ENCODE peak calls at places on chromosomes 7 and 10, in eight cellular contexts. One of them, this sample, is unnamed.

GRCh38 chr10:70284542-70285150 is 842 bp upstream of the NPFFR1 start:
- DNase-seq in endothelial cell of umbilical vein: no peak
- DNase-seq in GM23338: no peak
- DNase-seq in HCT116: no peak
- DNase-seq in H1: no peak
- DNase-seq in K562: no peak
- DNase-seq in HepG2: no peak
- DNase-seq in GM12878: no peak
- DNase-seq in this sample: no peak

GRCh38 chr7:32347244-32347828 is 142.8 kb downstream of the LSM5 start:
- DNase-seq in endothelial cell of umbilical vein: peak
- DNase-seq in GM23338: peak
- DNase-seq in HCT116: peak
- DNase-seq in H1: no peak
- DNase-seq in K562: peak
- DNase-seq in HepG2: peak
- DNase-seq in GM12878: no peak
- DNase-seq in this sample: peak

GRCh38 chr10:28595618-28596017 is 62.7 kb downstream of the WAC start:
- DNase-seq in endothelial cell of umbilical vein: no peak
- DNase-seq in GM23338: no peak
- DNase-seq in HCT116: no peak
- DNase-seq in H1: no peak
- DNase-seq in K562: no peak
- DNase-seq in HepG2: no peak
- DNase-seq in GM12878: no peak
- DNase-seq in this sample: no peak

GRCh38 chr10:4429538-4429937 is 396.5 kb upstream of the AKR1E2 start:
- DNase-seq in endothelial cell of umbilical vein: no peak
- DNase-seq in GM23338: no peak
- DNase-seq in HCT116: no peak
- DNase-seq in H1: no peak
- DNase-seq in K562: no peak
- DNase-seq in HepG2: no peak
- DNase-seq in GM12878: no peak
- DNase-seq in this sample: no peak

GRCh38 chr7:96174812-96175211 is 147.1 kb downstream of the SLC25A13 start:
- DNase-seq in endothelial cell of umbilical vein: no peak
- DNase-seq in GM23338: peak
- DNase-seq in HCT116: no peak
- DNase-seq in H1: no peak
- DNase-seq in K562: no peak
- DNase-seq in HepG2: peak
- DNase-seq in GM12878: no peak
- DNase-seq in this sample: no peak

GRCh38 chr10:33666686-33667480 is 332.4 kb upstream of the NRP1 start:
- DNase-seq in endothelial cell of umbilical vein: no peak
- DNase-seq in GM23338: no peak
- DNase-seq in HCT116: no peak
- DNase-seq in H1: no peak
- DNase-seq in K562: no peak
- DNase-seq in HepG2: no peak
- DNase-seq in GM12878: no peak
- DNase-seq in this sample: no peak

GRCh38 chr7:151038951-151039849 is 9.1 kb upstream of the ASIC3 start:
- DNase-seq in endothelial cell of umbilical vein: peak
- DNase-seq in GM23338: no peak
- DNase-seq in HCT116: no peak
- DNase-seq in H1: no peak
- DNase-seq in K562: peak
- DNase-seq in HepG2: peak
- DNase-seq in GM12878: no peak
- DNase-seq in this sample: no peak

GRCh38 chr7:141649865-141650499 is 52.0 kb downstream of the DENND11 start:
- DNase-seq in endothelial cell of umbilical vein: peak
- DNase-seq in GM23338: peak
- DNase-seq in HCT116: peak
- DNase-seq in H1: peak
- DNase-seq in K562: peak
- DNase-seq in HepG2: peak
- DNase-seq in GM12878: peak
- DNase-seq in this sample: peak

GRCh38 chr7:100583132-100584045 is 2.5 kb downstream of the LRCH4 start:
- DNase-seq in endothelial cell of umbilical vein: peak
- DNase-seq in GM23338: peak
- DNase-seq in HCT116: no peak
- DNase-seq in H1: no peak
- DNase-seq in K562: no peak
- DNase-seq in HepG2: no peak
- DNase-seq in GM12878: peak
- DNase-seq in this sample: no peak

GRCh38 chr7:45180084-45180986 is 22.7 kb downstream of the RAMP3 start:
- DNase-seq in endothelial cell of umbilical vein: no peak
- DNase-seq in GM23338: no peak
- DNase-seq in HCT116: no peak
- DNase-seq in H1: no peak
- DNase-seq in K562: no peak
- DNase-seq in HepG2: no peak
- DNase-seq in GM12878: no peak
- DNase-seq in this sample: no peak

GRCh38 chr7:46975493-46975892 is 606.4 kb downstream of the TNS3 start:
- DNase-seq in endothelial cell of umbilical vein: no peak
- DNase-seq in GM23338: no peak
- DNase-seq in HCT116: no peak
- DNase-seq in H1: no peak
- DNase-seq in K562: no peak
- DNase-seq in HepG2: no peak
- DNase-seq in GM12878: no peak
- DNase-seq in this sample: no peak

GRCh38 chr10:114404171-114405010 is at the start of gene AFAP1L2:
- DNase-seq in endothelial cell of umbilical vein: no peak
- DNase-seq in GM23338: peak
- DNase-seq in HCT116: no peak
- DNase-seq in H1: no peak
- DNase-seq in K562: peak
- DNase-seq in HepG2: no peak
- DNase-seq in GM12878: no peak
- DNase-seq in this sample: no peak

GRCh38 chr10:123146892-123147634 is 873 bp upstream of the HMX2 start:
- DNase-seq in endothelial cell of umbilical vein: no peak
- DNase-seq in GM23338: no peak
- DNase-seq in HCT116: no peak
- DNase-seq in H1: no peak
- DNase-seq in K562: no peak
- DNase-seq in HepG2: peak
- DNase-seq in GM12878: no peak
- DNase-seq in this sample: no peak

GRCh38 chr10:123144697-123145541 is 3.0 kb upstream of the HMX2 start:
- DNase-seq in endothelial cell of umbilical vein: no peak
- DNase-seq in GM23338: peak
- DNase-seq in HCT116: no peak
- DNase-seq in H1: no peak
- DNase-seq in K562: peak
- DNase-seq in HepG2: no peak
- DNase-seq in GM12878: no peak
- DNase-seq in this sample: no peak

GRCh38 chr10:123147635-123148413 is at the start of gene HMX2:
- DNase-seq in endothelial cell of umbilical vein: no peak
- DNase-seq in GM23338: peak
- DNase-seq in HCT116: no peak
- DNase-seq in H1: no peak
- DNase-seq in K562: peak
- DNase-seq in HepG2: peak
- DNase-seq in GM12878: no peak
- DNase-seq in this sample: no peak

GRCh38 chr10:123145542-123146012 is 2.4 kb upstream of the HMX2 start:
- DNase-seq in endothelial cell of umbilical vein: no peak
- DNase-seq in GM23338: peak
- DNase-seq in HCT116: no peak
- DNase-seq in H1: no peak
- DNase-seq in K562: no peak
- DNase-seq in HepG2: no peak
- DNase-seq in GM12878: no peak
- DNase-seq in this sample: no peak

DNA sequence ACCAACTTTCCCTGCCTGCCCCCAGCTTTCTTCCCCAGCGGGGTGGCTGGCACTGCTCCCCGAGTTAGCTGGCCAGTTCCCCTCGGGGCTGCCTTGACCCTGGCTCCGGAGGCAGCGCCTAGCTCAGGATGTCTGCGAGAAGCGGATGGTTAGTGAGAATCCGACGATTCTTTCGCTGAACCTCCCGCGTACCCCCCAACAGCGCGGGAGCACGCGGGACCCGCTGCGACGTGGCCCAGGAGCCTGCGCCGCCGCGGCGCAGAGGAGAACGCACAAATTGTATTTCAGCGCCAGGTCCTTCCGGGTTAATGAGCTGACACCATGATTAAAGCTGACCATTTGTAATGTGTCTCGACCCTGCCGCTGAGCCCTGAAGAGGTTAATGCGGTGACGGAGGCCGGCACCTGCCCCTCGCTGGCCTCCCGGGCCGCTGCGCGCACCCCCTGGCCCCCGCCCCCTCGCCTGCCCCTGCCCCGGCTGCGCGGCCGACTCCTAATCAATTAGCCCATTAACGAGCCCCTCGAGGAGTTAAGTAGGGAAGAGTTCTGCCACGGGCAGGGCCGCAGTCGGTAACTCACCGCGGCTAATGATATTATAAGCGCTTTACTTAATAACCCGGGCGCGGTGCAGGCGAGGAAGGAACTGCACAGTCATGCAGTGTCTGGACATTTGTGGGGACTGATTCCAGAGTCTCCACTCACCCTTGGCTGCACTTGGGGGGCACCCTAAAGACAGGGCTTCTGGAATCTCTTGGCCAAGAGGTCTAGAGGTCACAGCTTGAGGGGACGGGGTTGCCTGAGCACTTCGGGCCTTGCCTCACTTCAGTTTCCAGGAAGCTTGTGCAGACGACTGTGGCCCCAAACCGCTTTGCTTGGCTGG is 1.7 kb upstream of the HMX2 start:
- DNase-seq in endothelial cell of umbilical vein: no peak
- DNase-seq in GM23338: peak
- DNase-seq in HCT116: no peak
- DNase-seq in H1: no peak
- DNase-seq in K562: no peak
- DNase-seq in HepG2: no peak
- DNase-seq in GM12878: no peak
- DNase-seq in this sample: no peak
- TF ChIP-seq EZH2 in endothelial cell of umbilical vein: peak
- TF ChIP-seq EZH2 in GM23338: peak
- TF ChIP-seq EZH2 in HCT116: no peak
- TF ChIP-seq EZH2 in H1: peak
- TF ChIP-seq EZH2 in K562: no peak
- TF ChIP-seq EZH2 in HepG2: no peak
- TF ChIP-seq EZH2 in GM12878: no peak
- TF ChIP-seq EZH2 in this sample: no peak

DNA sequence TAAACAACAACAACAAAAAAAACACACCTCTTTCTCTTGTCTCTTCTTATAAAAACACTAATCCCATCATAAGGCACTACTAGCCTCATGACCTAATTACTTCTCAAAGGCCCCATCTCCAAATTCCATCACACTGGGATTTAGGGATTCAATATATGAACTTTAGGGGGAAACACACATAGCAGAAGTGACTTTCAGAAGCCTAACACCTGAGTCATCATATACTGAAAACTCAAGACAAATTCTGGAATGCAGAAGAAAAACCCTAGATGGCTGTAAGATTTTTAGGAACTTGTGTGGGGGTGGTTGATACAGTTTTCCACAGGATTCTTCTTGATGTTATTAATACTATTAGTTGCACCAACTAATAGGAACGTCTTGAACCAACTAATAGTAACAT is 33.7 kb upstream of the CSTF2T start:
- DNase-seq in endothelial cell of umbilical vein: no peak
- DNase-seq in GM23338: no peak
- DNase-seq in HCT116: no peak
- DNase-seq in H1: no peak
- DNase-seq in K562: no peak
- DNase-seq in HepG2: no peak
- DNase-seq in GM12878: no peak
- DNase-seq in this sample: no peak
- TF ChIP-seq POLR2AphosphoS5 in endothelial cell of umbilical vein: no peak
- TF ChIP-seq POLR2AphosphoS5 in GM23338: no peak
- TF ChIP-seq POLR2AphosphoS5 in HCT116: no peak
- TF ChIP-seq POLR2AphosphoS5 in H1: no peak
- TF ChIP-seq POLR2AphosphoS5 in K562: no peak
- TF ChIP-seq POLR2AphosphoS5 in HepG2: no peak
- TF ChIP-seq POLR2AphosphoS5 in GM12878: no peak
- TF ChIP-seq POLR2AphosphoS5 in this sample: no peak

GRCh38 chr7:72335561-72336381 is 76.4 kb downstream of the CALN1 start:
- DNase-seq in endothelial cell of umbilical vein: no peak
- DNase-seq in GM23338: peak
- DNase-seq in HCT116: no peak
- DNase-seq in H1: no peak
- DNase-seq in K562: no peak
- DNase-seq in HepG2: no peak
- DNase-seq in GM12878: no peak
- DNase-seq in this sample: no peak
- TF ChIP-seq EZH2 in endothelial cell of umbilical vein: no peak
- TF ChIP-seq EZH2 in GM23338: no peak
- TF ChIP-seq EZH2 in HCT116: no peak
- TF ChIP-seq EZH2 in H1: peak
- TF ChIP-seq EZH2 in K562: no peak
- TF ChIP-seq EZH2 in HepG2: no peak
- TF ChIP-seq EZH2 in GM12878: no peak
- TF ChIP-seq EZH2 in this sample: no peak

GRCh38 chr7:130896051-130896881 is 162.3 kb upstream of the KLF14 start:
- DNase-seq in endothelial cell of umbilical vein: no peak
- DNase-seq in GM23338: peak
- DNase-seq in HCT116: no peak
- DNase-seq in H1: no peak
- DNase-seq in K562: peak
- DNase-seq in HepG2: no peak
- DNase-seq in GM12878: no peak
- DNase-seq in this sample: no peak

GRCh38 chr7:130899071-130899451 is 165.1 kb upstream of the KLF14 start:
- DNase-seq in endothelial cell of umbilical vein: no peak
- DNase-seq in GM23338: no peak
- DNase-seq in HCT116: no peak
- DNase-seq in H1: no peak
- DNase-seq in K562: no peak
- DNase-seq in HepG2: no peak
- DNase-seq in GM12878: no peak
- DNase-seq in this sample: no peak

GRCh38 chr7:130897515-130898419 is 163.8 kb upstream of the KLF14 start:
- DNase-seq in endothelial cell of umbilical vein: no peak
- DNase-seq in GM23338: no peak
- DNase-seq in HCT116: no peak
- DNase-seq in H1: no peak
- DNase-seq in K562: no peak
- DNase-seq in HepG2: no peak
- DNase-seq in GM12878: peak
- DNase-seq in this sample: no peak

GRCh38 chr7:130895006-130895750 is 161.2 kb upstream of the KLF14 start:
- DNase-seq in endothelial cell of umbilical vein: no peak
- DNase-seq in GM23338: no peak
- DNase-seq in HCT116: no peak
- DNase-seq in H1: no peak
- DNase-seq in K562: no peak
- DNase-seq in HepG2: no peak
- DNase-seq in GM12878: no peak
- DNase-seq in this sample: no peak

GRCh38 chr7:130896898-130897514 is 163.0 kb upstream of the KLF14 start:
- DNase-seq in endothelial cell of umbilical vein: peak
- DNase-seq in GM23338: peak
- DNase-seq in HCT116: peak
- DNase-seq in H1: no peak
- DNase-seq in K562: peak
- DNase-seq in HepG2: peak
- DNase-seq in GM12878: no peak
- DNase-seq in this sample: no peak
- TF ChIP-seq POLR2AphosphoS5 in endothelial cell of umbilical vein: no peak
- TF ChIP-seq POLR2AphosphoS5 in GM23338: no peak
- TF ChIP-seq POLR2AphosphoS5 in HCT116: no peak
- TF ChIP-seq POLR2AphosphoS5 in H1: no peak
- TF ChIP-seq POLR2AphosphoS5 in K562: no peak
- TF ChIP-seq POLR2AphosphoS5 in HepG2: no peak
- TF ChIP-seq POLR2AphosphoS5 in GM12878: no peak
- TF ChIP-seq POLR2AphosphoS5 in this sample: no peak